ENCODE peak calls at places on chromosomes 7 and 10, in eight cellular contexts. M, H, O, D, R, Z, Y and N are unnamed samples.

GRCh38 chr10:113957013-113957412 is 86.7 kb upstream of the ADRB1 start:
- DNase-seq in M (no peak), H (no peak), O (no peak), D (no peak), R (no peak), Z (no peak), Y (no peak), N (peak; percentile 85)

GRCh38 chr10:101545898-101546297 is 42.2 kb downstream of the POLL start:
- DNase-seq in M (peak; percentile 69), H (no peak), O (no peak), D (no peak), R (no peak), Z (no peak), Y (no peak), N (no peak)

GRCh38 chr7:151756076-151756731 is 120.7 kb downstream of the PRKAG2 start:
- DNase-seq in M (no peak), H (peak; percentile 63), O (no peak), D (peak; percentile 18), R (peak; percentile 39), Z (no peak), Y (no peak), N (peak; percentile 43)

GRCh38 chr10:60114765-60115586 is 208.6 kb upstream of the CCDC6 start:
- DNase-seq in M (peak; percentile 81), H (peak; percentile 23), O (no peak), D (no peak), R (no peak), Z (no peak), Y (no peak), N (peak; percentile 76)

GRCh38 chr10:60130130-60130579 is 223.8 kb upstream of the CCDC6 start:
- DNase-seq in M (peak; percentile 49), H (no peak), O (no peak), D (no peak), R (no peak), Z (no peak), Y (no peak), N (no peak)

GRCh38 chr7:115526272-115526671 is 504.3 kb downstream of the TFEC start:
- DNase-seq in M (no peak), H (no peak), O (no peak), D (no peak), R (no peak), Z (no peak), Y (no peak), N (no peak)

GRCh38 chr7:151936207-151936606 is 20.0 kb upstream of the GALNTL5 start:
- DNase-seq in M (no peak), H (no peak), O (no peak), D (no peak), R (no peak), Z (peak; percentile 60), Y (no peak), N (no peak)

GRCh38 chr10:100782845-100783244 is 37.5 kb downstream of the PAX2 start:
- DNase-seq in M (no peak), H (no peak), O (peak; percentile 27), D (no peak), R (no peak), Z (no peak), Y (no peak), N (no peak)

GRCh38 chr10:10389182-10389581 is 628.5 kb upstream of the CELF2 start:
- DNase-seq in M (no peak), H (no peak), O (no peak), D (no peak), R (no peak), Z (no peak), Y (no peak), N (no peak)

GRCh38 chr7:25844109-25844915 is 307.7 kb upstream of the NFE2L3 start:
- DNase-seq in M (no peak), H (peak; percentile 83), O (no peak), D (no peak), R (no peak), Z (no peak), Y (no peak), N (no peak)

GRCh38 chr7:69801729-69802688 is 203.7 kb downstream of the AUTS2 start:
- DNase-seq in M (no peak), H (no peak), O (no peak), D (no peak), R (no peak), Z (no peak), Y (no peak), N (no peak)

GRCh38 chr7:155427411-155428038 is 30.4 kb upstream of the EN2 start:
- DNase-seq in M (no peak), H (no peak), O (no peak), D (no peak), R (no peak), Z (no peak), Y (no peak), N (no peak)

GRCh38 chr7:50552921-50553320 is 12.3 kb downstream of the DDC start:
- DNase-seq in M (peak; percentile 5), H (peak; percentile 44), O (no peak), D (no peak), R (no peak), Z (no peak), Y (no peak), N (peak; percentile 63)

GRCh38 chr7:102306916-102307677 is 20.4 kb downstream of the SH2B2 start:
- DNase-seq in M (peak; percentile 57), H (peak; percentile 94), O (no peak), D (no peak), R (no peak), Z (no peak), Y (no peak), N (peak; percentile 79)

GRCh38 chr10:62471718-62472117 is 97.5 kb downstream of the ZNF365 start:
- DNase-seq in M (no peak), H (no peak), O (no peak), D (no peak), R (no peak), Z (no peak), Y (no peak), N (no peak)

GRCh38 chr7:48904975-48905374 is 19.4 kb upstream of the CDC14C start:
- DNase-seq in M (peak; percentile 16), H (no peak), O (no peak), D (no peak), R (no peak), Z (no peak), Y (no peak), N (no peak)

GRCh38 chr7:22125436-22125835 is 179.7 kb upstream of the CDCA7L start:
- DNase-seq in M (no peak), H (no peak), O (no peak), D (no peak), R (no peak), Z (no peak), Y (no peak), N (no peak)

GRCh38 chr7:102415685-102416225 is 17.6 kb upstream of the ORAI2 start:
- DNase-seq in M (no peak), H (no peak), O (peak; percentile 80), D (peak; percentile 34), R (no peak), Z (peak; percentile 88), Y (no peak), N (no peak)

GRCh38 chr10:15141136-15142067 is 27.1 kb downstream of the NMT2 start:
- DNase-seq in M (peak; percentile 9), H (no peak), O (no peak), D (no peak), R (no peak), Z (no peak), Y (no peak), N (no peak)

GRCh38 chr7:50204576-50204975 is 99.9 kb upstream of the IKZF1 start:
- DNase-seq in M (no peak), H (no peak), O (no peak), D (no peak), R (no peak), Z (no peak), Y (no peak), N (no peak)

GRCh38 chr7:113959910-113960309 is 41.1 kb upstream of the PPP1R3A start:
- DNase-seq in M (no peak), H (no peak), O (no peak), D (no peak), R (no peak), Z (no peak), Y (no peak), N (no peak)

GRCh38 chr7:23422904-23423303 is 47.4 kb downstream of the IGF2BP3 start:
- DNase-seq in M (peak; percentile 51), H (no peak), O (no peak), D (no peak), R (no peak), Z (no peak), Y (no peak), N (peak; percentile 61)

GRCh38 chr7:128673571-128673970 is 1.5 kb downstream of the GARIN1A start:
- DNase-seq in M (no peak), H (no peak), O (no peak), D (no peak), R (no peak), Z (no peak), Y (no peak), N (no peak)

GRCh38 chr7:121032645-121033460 is 44.3 kb downstream of the CPED1 start:
- DNase-seq in M (no peak), H (peak; percentile 13), O (no peak), D (no peak), R (no peak), Z (no peak), Y (no peak), N (peak; percentile 65)

GRCh38 chr10:120048358-120048757 is 155.8 kb downstream of the SEC23IP start:
- DNase-seq in M (no peak), H (no peak), O (no peak), D (no peak), R (no peak), Z (no peak), Y (peak; percentile 25), N (no peak)

GRCh38 chr7:77651544-77652162 is 44.6 kb upstream of the RSBN1L start:
- DNase-seq in M (peak; percentile 91), H (peak; percentile 6), O (no peak), D (no peak), R (no peak), Z (peak; percentile 27), Y (no peak), N (peak; percentile 49)

GRCh38 chr10:35564276-35564982 is 40.7 kb upstream of the GJD4 start:
- DNase-seq in M (no peak), H (no peak), O (no peak), D (no peak), R (no peak), Z (no peak), Y (no peak), N (peak; percentile 55)

GRCh38 chr10:97355571-97355975 is 21.0 kb upstream of the FRAT2 start:
- DNase-seq in M (peak; percentile 10), H (no peak), O (no peak), D (no peak), R (no peak), Z (peak; percentile 13), Y (no peak), N (peak; percentile 28)

GRCh38 chr7:12028508-12028907 is 182.6 kb upstream of the TMEM106B start:
- DNase-seq in M (no peak), H (peak; percentile 17), O (no peak), D (no peak), R (no peak), Z (no peak), Y (no peak), N (no peak)

GRCh38 chr7:138880881-138881577 is 83.0 kb upstream of the ATP6V0A4 start:
- DNase-seq in M (no peak), H (no peak), O (no peak), D (no peak), R (no peak), Z (no peak), Y (no peak), N (no peak)

GRCh38 chr10:72831696-72832355 is 61.7 kb upstream of the OIT3 start:
- DNase-seq in M (peak; percentile 32), H (peak; percentile 8), O (no peak), D (no peak), R (no peak), Z (no peak), Y (no peak), N (peak; percentile 53)

GRCh38 chr7:116561697-116562483 is 37.1 kb downstream of the CAV1 start:
- DNase-seq in M (no peak), H (no peak), O (no peak), D (no peak), R (peak; percentile 45), Z (no peak), Y (no peak), N (no peak)

GRCh38 chr10:74871595-74872382 is 45.4 kb downstream of the KAT6B start:
- DNase-seq in M (no peak), H (no peak), O (no peak), D (no peak), R (no peak), Z (no peak), Y (no peak), N (no peak)

GRCh38 chr7:131466735-131467365 is 89.6 kb downstream of the PODXL start:
- DNase-seq in M (no peak), H (no peak), O (no peak), D (no peak), R (no peak), Z (no peak), Y (no peak), N (no peak)